ENCODE peak calls at places on chromosomes 16 and 17, in six cellular contexts. E, M, D, J, F and L are unnamed samples.

GRCh38 chr16:14303182-14303618 is 232.1 kb downstream of the MRTFB start:
- DNase-seq in E (no peak), F (no peak), M (no peak), D (no peak), J (peak; percentile 36), L (no peak)

GRCh38 chr16:53083123-53083522 is 28.3 kb downstream of the CHD9 start:
- DNase-seq in E (no peak), F (no peak), D (no peak), M (no peak), J (peak; percentile 43), L (no peak)

GRCh38 chr16:10525214-10525825 is 55.1 kb downstream of the EMP2 start:
- DNase-seq in J (no peak), D (no peak), M (no peak), E (no peak), F (no peak), L (no peak)

GRCh38 chr16:12130691-12131302 is 154.3 kb downstream of the SNX29 start:
- DNase-seq in M (no peak), D (no peak), E (peak; percentile 65), J (no peak), F (no peak), L (no peak)

GRCh38 chr17:74875155-74875969 is 2.6 kb upstream of the FDXR start:
- DNase-seq in M (no peak), F (no peak), E (peak; percentile 87), D (no peak), J (no peak), L (no peak)

GRCh38 chr16:2089676-2090480 is 42.1 kb downstream of the TSC2 start:
- DNase-seq in F (no peak), M (no peak), J (no peak), E (peak; percentile 33), D (no peak), L (no peak)

GRCh38 chr17:73696251-73696650 is 52.0 kb upstream of the SDK2 start:
- DNase-seq in M (no peak), J (no peak), D (no peak), E (no peak), F (no peak), L (no peak)

GRCh38 chr17:74565116-74565515 is 2.2 kb downstream of the CD300H start:
- DNase-seq in J (no peak), F (no peak), D (no peak), M (no peak), E (no peak), L (no peak)

GRCh38 chr17:62627219-62627903 is at the start of gene MRC2:
- DNase-seq in F (no peak), E (no peak), J (peak; percentile 82), M (peak; percentile 80), D (no peak), L (peak; percentile 82)

GRCh38 chr17:29341726-29342125 is 47.8 kb upstream of the NUFIP2 start:
- DNase-seq in E (no peak), J (peak; percentile 16), D (no peak), M (no peak), F (no peak), L (no peak)

GRCh38 chr17:81391964-81392908 is 3.0 kb upstream of the BAHCC1 start:
- DNase-seq in E (peak; percentile 62), M (no peak), F (no peak), J (peak; percentile 52), D (no peak), L (no peak)

GRCh38 chr16:86800914-86801313 is 222.6 kb downstream of the FOXL1 start:
- DNase-seq in E (no peak), M (no peak), J (no peak), D (no peak), F (no peak), L (no peak)

GRCh38 chr17:20174588-20175265 is 165.6 kb downstream of the SPECC1 start:
- DNase-seq in D (no peak), F (no peak), J (peak; percentile 76), M (no peak), E (no peak), L (no peak)

GRCh38 chr16:68074850-68075249 is 10.3 kb upstream of the NFATC3 start:
- DNase-seq in E (no peak), M (no peak), J (no peak), F (no peak), D (no peak), L (peak; percentile 94)

GRCh38 chr17:10022416-10022815 is 117.3 kb upstream of the RCVRN start:
- DNase-seq in F (no peak), M (no peak), E (no peak), D (no peak), J (no peak), L (no peak)

GRCh38 chr16:82603784-82604411 is 22.9 kb upstream of the CDH13 start:
- DNase-seq in M (no peak), J (peak; percentile 73), F (no peak), D (peak; percentile 47), E (peak; percentile 38), L (no peak)

GRCh38 chr17:75344664-75345063 is 55.4 kb upstream of the SLC25A19 start:
- DNase-seq in D (peak; percentile 75), J (peak; percentile 36), F (no peak), E (no peak), M (no peak), L (peak; percentile 71)

GRCh38 chr16:58652741-58653140 is 23.1 kb upstream of the CNOT1 start:
- DNase-seq in J (peak; percentile 60), F (no peak), E (no peak), D (no peak), M (no peak), L (no peak)

GRCh38 chr17:78474631-78475146 is 96.2 kb downstream of the PGS1 start:
- DNase-seq in M (no peak), E (no peak), F (no peak), D (no peak), J (no peak), L (no peak)

GRCh38 chr16:67861877-67862276 is 11.0 kb upstream of the EDC4 start:
- DNase-seq in J (no peak), F (no peak), E (no peak), M (no peak), D (no peak), L (no peak)

GRCh38 chr17:74213897-74214386 is 571 bp downstream of the TTYH2 start:
- DNase-seq in F (no peak), M (no peak), E (no peak), D (peak; percentile 58), J (no peak), L (no peak)

GRCh38 chr17:50064253-50064991 is 8.5 kb downstream of the ITGA3 start:
- DNase-seq in D (no peak), E (no peak), M (peak; percentile 99), F (no peak), J (peak; percentile 97), L (no peak)

GRCh38 chr16:16185095-16185494 is 38.2 kb downstream of the ABCC6 start:
- DNase-seq in M (no peak), D (no peak), E (no peak), J (no peak), F (no peak), L (no peak)

GRCh38 chr17:75695830-75696271 is 25.4 kb upstream of the ITGB4 start:
- DNase-seq in J (no peak), M (no peak), D (no peak), E (no peak), F (no peak), L (no peak)

DNA sequence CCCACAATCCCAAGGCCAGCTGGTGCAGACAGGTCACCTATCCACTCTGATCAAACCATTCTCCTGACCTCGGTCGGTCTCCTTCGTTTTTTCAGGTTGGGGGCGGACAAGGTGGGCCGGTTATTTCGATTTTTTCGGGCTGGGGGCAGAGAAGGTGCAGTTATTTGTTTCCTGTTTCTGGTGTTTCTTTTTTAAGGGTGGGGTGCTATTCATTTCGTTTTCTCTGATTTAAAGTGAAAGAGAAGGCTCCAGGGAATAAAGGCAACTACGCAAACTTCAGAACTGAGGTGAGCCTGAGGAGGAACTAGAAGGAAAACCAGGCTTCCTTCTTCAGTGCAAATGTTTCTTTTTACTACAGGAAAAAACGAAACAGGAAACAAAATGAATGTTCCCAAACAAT is 64.8 kb downstream of the ANKRD11 start:
- DNase-seq in J (no peak), F (no peak), M (no peak), E (no peak), D (no peak), L (no peak)
- H3K4me3 ChIP-seq in J (no peak overlapping the region), F (no peak overlapping the region), M (no peak overlapping the region), E (no peak overlapping the region), D (no peak overlapping the region), L (no peak overlapping the region)

DNA sequence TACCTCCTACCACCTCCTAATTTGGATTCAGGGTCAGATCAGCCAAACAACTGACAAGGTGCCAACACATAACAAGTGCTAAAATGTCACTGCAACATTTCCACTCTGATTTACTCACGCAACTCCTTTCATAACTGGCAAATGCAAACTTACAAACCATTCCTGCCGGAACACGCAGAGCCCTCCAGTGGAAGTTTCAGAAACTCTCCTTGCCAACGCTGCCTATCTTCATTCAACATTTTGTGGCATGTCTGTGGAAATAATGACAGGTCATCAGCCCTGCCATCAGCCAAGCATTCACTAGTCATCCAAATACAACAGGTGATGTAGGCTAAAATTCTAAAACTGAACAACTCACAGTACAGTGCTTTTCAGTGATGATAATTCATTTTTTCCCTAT is 37.7 kb upstream of the OR3A1 start:
- DNase-seq in E (no peak), M (no peak), D (no peak), J (no peak), F (no peak), L (no peak)
- TF ChIP-seq CTCF in E (peak; percentile 14), M (peak; percentile 20), D (peak; percentile 16), J (no peak), F (no peak), L (no peak)

DNA sequence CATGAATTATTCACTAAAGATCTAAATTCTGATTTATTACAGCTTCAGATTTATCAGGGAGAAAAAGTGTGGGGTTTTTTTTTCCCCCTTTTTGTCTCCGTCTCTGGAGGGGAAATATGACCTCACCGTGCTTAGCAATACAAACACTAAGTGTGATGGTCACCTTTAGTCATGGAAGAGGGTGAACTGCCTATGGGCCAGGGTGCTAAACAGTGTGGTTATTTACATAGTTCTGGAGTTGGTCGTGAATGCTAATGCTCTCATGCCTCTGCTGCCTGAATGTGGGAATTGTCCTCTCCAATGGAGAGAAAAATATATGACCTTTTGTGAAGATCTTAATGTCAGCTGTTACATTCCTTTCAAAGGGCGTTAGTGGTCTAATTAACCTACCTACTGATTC is 44.8 kb upstream of the MSI2 start:
- DNase-seq in E (no peak), J (peak; percentile 15), D (no peak), F (no peak), M (no peak), L (no peak)
- H3K4me3 ChIP-seq in E (no peak overlapping the region), J (no peak overlapping the region), D (no peak overlapping the region), F (no peak overlapping the region), M (no peak overlapping the region), L (no peak overlapping the region)

DNA sequence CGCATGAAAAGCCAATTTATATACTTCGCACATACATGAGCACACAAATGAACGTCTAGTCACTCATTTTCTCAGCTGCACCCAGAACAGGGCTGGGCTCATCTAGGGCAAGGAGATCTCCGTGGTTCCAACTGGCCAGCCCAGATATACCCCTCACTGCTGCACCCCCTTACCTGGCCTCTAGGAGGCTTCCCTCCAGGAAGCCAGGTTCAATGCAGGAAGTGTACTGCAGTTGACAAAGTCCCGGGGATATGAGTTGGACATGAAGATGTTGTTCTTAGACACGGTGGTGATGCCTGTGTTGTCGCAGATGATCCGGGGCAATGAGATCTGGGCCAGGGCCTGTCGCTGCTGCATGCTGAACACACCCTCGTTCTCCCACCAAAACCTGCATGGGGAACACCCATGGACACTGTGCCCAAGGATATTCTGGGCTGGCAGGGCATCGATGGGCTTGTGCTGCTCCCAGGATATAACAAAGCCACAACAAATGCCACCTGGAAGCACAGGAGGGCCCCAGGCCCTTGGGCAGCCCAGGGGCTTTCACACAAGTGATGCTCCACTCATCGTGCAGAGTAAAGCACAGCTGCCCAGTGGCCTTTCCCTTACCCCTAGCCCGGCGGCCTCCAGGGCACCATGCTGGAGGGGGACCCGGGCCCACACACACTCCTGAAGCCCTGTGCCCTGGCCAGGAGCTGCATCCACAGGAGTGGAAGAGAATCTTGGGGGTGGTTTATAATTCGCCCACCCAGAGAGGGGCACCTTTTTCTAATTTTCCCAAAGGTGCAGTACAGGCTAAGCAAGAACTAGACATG is 10.1 kb downstream of the MPO start:
- DNase-seq in D (no peak), F (no peak), M (no peak), E (no peak), J (no peak), L (no peak)
- TF ChIP-seq CTCF in D (peak; percentile 56), F (no peak), M (no peak), E (no peak), J (no peak), L (peak; percentile 29)